ENCODE peak calls at places on chromosomes 5 and 9, in eight cellular contexts. I is tibial nerve, A is stomach, B is sigmoid colon, F is endothelial cell of umbilical vein, D is IMR-90, C is Peyer's patch, U is breast epithelium. S is an unnamed sample.

GRCh38 chr9:83435301-83435700 is 102.9 kb downstream of the FRMD3 start:
- DNase-seq in I (no peak), A (no peak), B (no peak), F (no peak), D (no peak), C (no peak), U (no peak), S (no peak)

GRCh38 chr5:54634089-54634488 is 116.5 kb downstream of the SNX18 start:
- DNase-seq in I (no peak), A (no peak), B (no peak), F (no peak), D (no peak), C (no peak), U (no peak), S (no peak)

GRCh38 chr5:157651623-157652376 is 438 bp downstream of the SOX30 start:
- DNase-seq in I (no peak), A (peak; percentile 73), B (peak; percentile 79), F (peak; percentile 46), D (no peak), C (peak; percentile 78), U (peak; percentile 66), S (peak; percentile 48)

GRCh38 chr9:38482918-38483592 is 58.8 kb upstream of the IGFBPL1 start:
- DNase-seq in I (no peak), A (no peak), B (no peak), F (no peak), D (no peak), C (no peak), U (no peak), S (no peak)

GRCh38 chr5:167057665-167058064 is 1233.8 kb upstream of the WWC1 start:
- DNase-seq in I (no peak), A (no peak), B (peak; percentile 65), F (no peak), D (no peak), C (no peak), U (no peak), S (no peak)

GRCh38 chr9:35914307-35914807 is 5.1 kb downstream of the SPAAR start:
- DNase-seq in I (no peak), A (peak; percentile 74), B (peak; percentile 72), F (peak; percentile 69), D (peak; percentile 47), C (no peak), U (no peak), S (peak; percentile 65)

GRCh38 chr9:112072721-112073553 is 102.2 kb downstream of the SUSD1 start:
- DNase-seq in I (no peak), A (no peak), B (no peak), F (no peak), D (peak; percentile 98), C (no peak), U (no peak), S (no peak)

GRCh38 chr5:72363146-72363802 is 43.1 kb downstream of the PTCD2 start:
- DNase-seq in I (no peak), A (no peak), B (no peak), F (peak; percentile 60), D (peak; percentile 87), C (no peak), U (no peak), S (no peak)

GRCh38 chr9:274101-274500 is 59.4 kb downstream of the DOCK8 start:
- DNase-seq in I (no peak), A (no peak), B (no peak), F (no peak), D (no peak), C (no peak), U (no peak), S (no peak)

GRCh38 chr9:121842612-121842978 is 191.2 kb downstream of the DAB2IP start:
- DNase-seq in I (no peak), A (no peak), B (no peak), F (peak; percentile 31), D (peak; percentile 87), C (no peak), U (no peak), S (no peak)

DNA sequence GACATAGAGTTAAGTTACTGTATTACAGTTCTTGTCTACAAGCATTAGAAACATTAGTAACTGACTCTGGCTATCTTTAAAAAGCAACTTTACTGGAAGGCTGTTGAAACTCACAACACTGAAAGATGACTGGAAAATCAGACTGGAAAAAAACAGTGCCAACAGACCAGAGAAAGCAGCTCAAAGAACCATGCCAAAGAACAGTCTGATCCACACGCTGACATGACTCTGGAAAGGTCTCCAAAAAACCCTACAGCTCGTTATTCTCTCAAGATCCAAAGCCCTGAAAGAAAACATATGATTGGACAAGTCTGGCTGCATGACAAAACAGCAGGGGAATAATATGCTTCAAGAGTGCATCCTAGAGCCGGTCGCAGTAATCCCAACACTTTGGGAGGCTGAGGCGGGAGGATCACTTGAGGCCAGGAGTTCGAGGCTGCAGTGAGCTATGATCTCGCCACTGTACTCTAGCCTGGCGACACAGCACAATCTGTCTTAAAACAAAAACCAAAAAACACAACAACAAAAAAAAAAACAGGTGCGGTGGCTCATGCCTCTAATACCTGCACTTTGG is 5.6 kb downstream of the GOLPH3 start:
- DNase-seq in I (no peak), A (no peak), B (peak; percentile 81), F (no peak), D (no peak), C (no peak), U (no peak), S (no peak)
- H3K27ac ChIP-seq in I (no peak overlapping the region), A (peak overlapping the region; percentile 25), B (peak overlapping the region; percentile 99), F (no peak overlapping the region), D (no peak overlapping the region), C (no peak overlapping the region), U (no peak overlapping the region), S (no peak overlapping the region)

GRCh38 chr5:43010956-43011355 is 29.2 kb downstream of the ANXA2R start:
- DNase-seq in I (no peak), A (no peak), B (no peak), F (no peak), D (no peak), C (no peak), U (no peak), S (no peak)

GRCh38 chr5:43006411-43007202 is 33.5 kb downstream of the ANXA2R start:
- DNase-seq in I (no peak), A (no peak), B (no peak), F (no peak), D (peak; percentile 31), C (no peak), U (no peak), S (no peak)

GRCh38 chr5:43007246-43007910 is 32.7 kb downstream of the ANXA2R start:
- DNase-seq in I (peak; percentile 61), A (peak; percentile 64), B (peak; percentile 89), F (peak; percentile 95), D (peak; percentile 91), C (peak; percentile 76), U (no peak), S (peak; percentile 64)

GRCh38 chr5:43008369-43009158 is 31.6 kb downstream of the ANXA2R start:
- DNase-seq in I (peak; percentile 81), A (peak; percentile 75), B (peak; percentile 91), F (peak; percentile 96), D (peak; percentile 93), C (peak; percentile 91), U (no peak), S (peak; percentile 52)

DNA sequence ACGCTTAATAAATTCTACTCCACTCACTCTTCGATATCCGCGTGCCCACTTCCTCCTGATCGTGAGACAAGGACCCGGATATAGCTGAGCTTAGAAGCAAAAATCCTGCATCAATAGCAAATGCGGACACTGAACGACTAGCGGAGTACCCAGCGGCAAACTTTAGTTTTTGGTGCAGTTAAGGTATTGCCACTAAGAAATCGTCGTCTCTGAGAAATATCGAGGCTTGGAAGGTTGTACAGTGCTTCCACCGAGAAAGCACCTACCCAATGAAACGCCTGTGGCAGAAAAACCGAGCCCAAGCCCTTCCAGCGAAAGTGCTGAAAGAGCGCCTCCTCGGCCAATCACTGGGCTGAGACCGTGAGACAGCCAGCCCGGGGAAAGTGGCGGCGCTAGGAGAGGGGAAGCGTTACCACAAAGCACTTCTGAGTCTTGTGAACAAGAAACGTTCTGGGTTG is 32.2 kb downstream of the ANXA2R start:
- DNase-seq in I (peak; percentile 22), A (peak; percentile 60), B (peak; percentile 78), F (peak; percentile 88), D (peak; percentile 80), C (peak; percentile 75), U (no peak), S (no peak)
- TF ChIP-seq POLR2A in I (no peak), A (no peak), B (no peak), F (peak; percentile 83), D (peak; percentile 14), C (no peak), U (no peak), S (no peak)

GRCh38 chr5:140926903-140927573 is 939 bp downstream of the PCDHAC1 start:
- DNase-seq in I (no peak), A (no peak), B (peak; percentile 62), F (no peak), D (no peak), C (no peak), U (no peak), S (peak; percentile 42)
- H3K27ac ChIP-seq in I (no peak overlapping the region), A (peak overlapping the region; percentile 2), B (no peak overlapping the region), F (no peak overlapping the region), D (no peak overlapping the region), C (peak overlapping the region; percentile 9), U (no peak overlapping the region), S (peak overlapping the region; percentile 80)

DNA sequence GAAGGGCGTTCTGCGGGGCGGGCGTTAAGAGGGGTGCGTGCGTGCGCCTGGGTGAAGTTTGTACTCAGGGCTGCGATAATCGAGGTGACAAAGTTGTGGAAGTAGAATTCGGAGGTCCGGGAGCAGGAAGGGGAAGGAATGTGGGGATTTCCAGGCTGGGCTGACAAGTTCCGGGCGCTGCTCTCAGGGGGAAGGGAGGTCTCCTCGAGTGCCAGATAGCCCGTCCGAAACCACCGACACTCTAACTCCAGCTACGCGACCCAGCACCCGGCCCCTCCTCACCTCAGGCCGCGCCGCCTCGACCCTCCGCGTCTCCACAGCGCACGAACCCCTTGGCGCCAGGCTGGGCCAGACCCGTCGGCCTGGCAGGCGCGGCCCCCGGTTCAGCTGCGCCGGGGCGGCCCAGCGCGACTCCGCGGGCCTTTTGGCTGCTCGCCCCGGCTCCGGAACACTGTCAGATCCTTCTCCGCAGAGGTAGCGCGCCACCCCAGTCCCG is at the start of gene IL6ST:
- DNase-seq in I (peak; percentile 47), A (peak; percentile 71), B (no peak), F (peak; percentile 83), D (peak; percentile 93), C (peak; percentile 39), U (peak; percentile 68), S (peak; percentile 81)
- TF ChIP-seq POLR2A in I (peak; percentile 87), A (no peak), B (no peak), F (peak; percentile 95), D (peak; percentile 95), C (peak; percentile 93), U (no peak), S (peak; percentile 96)

GRCh38 chr5:81292130-81292529 is 9.3 kb upstream of the ZCCHC9 start:
- DNase-seq in I (no peak), A (no peak), B (no peak), F (no peak), D (no peak), C (no peak), U (no peak), S (no peak)

GRCh38 chr5:81283976-81284375 is 17.4 kb upstream of the ZCCHC9 start:
- DNase-seq in I (no peak), A (no peak), B (no peak), F (no peak), D (no peak), C (no peak), U (no peak), S (no peak)

GRCh38 chr5:81286059-81286617 is 15.2 kb upstream of the ZCCHC9 start:
- DNase-seq in I (no peak), A (no peak), B (no peak), F (no peak), D (no peak), C (no peak), U (no peak), S (no peak)

GRCh38 chr5:81290146-81290545 is 11.2 kb upstream of the ZCCHC9 start:
- DNase-seq in I (no peak), A (no peak), B (no peak), F (no peak), D (peak; percentile 38), C (no peak), U (no peak), S (no peak)

GRCh38 chr5:81288021-81288433 is 13.4 kb upstream of the ZCCHC9 start:
- DNase-seq in I (no peak), A (no peak), B (no peak), F (no peak), D (no peak), C (no peak), U (no peak), S (no peak)
- H3K27ac ChIP-seq in I (no peak overlapping the region), A (no peak overlapping the region), B (no peak overlapping the region), F (no peak overlapping the region), D (no peak overlapping the region), C (no peak overlapping the region), U (no peak overlapping the region), S (no peak overlapping the region)

S was measured in body of pancreas.